ENCODE peak calls at places on chromosomes 6 and 20, in nine cellular contexts. E is astrocyte of the cerebellum; W is HCT116; Q is ovary; G is CD4-positive, alpha-beta T cell; A is heart left ventricle; I is cardiac muscle cell; Y is fibroblast of mammary gland; R is spleen. F is an unnamed sample.

GRCh38 chr6:36719126-36719525 is 21.5 kb downstream of the RAB44 start:
- DNase-seq in Y (no peak), E (no peak), R (peak; percentile 19), I (no peak), Q (no peak), G (no peak), A (no peak), W (no peak), F (no peak)

GRCh38 chr20:10565191-10565921 is 108.4 kb downstream of the JAG1 start:
- DNase-seq in W (no peak), R (no peak), Y (peak; percentile 93), I (peak; percentile 60), G (no peak), Q (no peak), A (no peak), E (peak; percentile 19), F (no peak)

GRCh38 chr6:74249658-74250057 is 553.7 kb downstream of the CD109 start:
- DNase-seq in Y (peak; percentile 52), A (no peak), G (no peak), Q (no peak), E (peak; percentile 62), I (no peak), W (no peak), R (no peak), F (no peak)

GRCh38 chr20:13644010-13644409 is 5.3 kb upstream of the TASP1 start:
- DNase-seq in W (no peak), A (no peak), E (peak; percentile 87), G (no peak), Q (no peak), Y (peak; percentile 20), I (no peak), R (no peak), F (no peak)

GRCh38 chr20:11302436-11302835 is 615.3 kb upstream of the BTBD3 start:
- DNase-seq in I (no peak), Q (no peak), W (no peak), E (no peak), Y (peak; percentile 25), R (no peak), A (no peak), G (no peak), F (no peak)

GRCh38 chr6:156313037-156313436 is 464.1 kb upstream of the ARID1B start:
- DNase-seq in W (no peak), G (no peak), Q (no peak), A (no peak), Y (no peak), E (no peak), I (no peak), R (no peak), F (no peak)

GRCh38 chr6:41568585-41569384 is 22.6 kb downstream of the FOXP4 start:
- DNase-seq in Y (no peak), R (no peak), Q (no peak), E (no peak), W (no peak), I (peak; percentile 83), A (no peak), G (no peak), F (no peak)

GRCh38 chr6:159760602-159761057 is 1.2 kb upstream of the ACAT2 start:
- DNase-seq in E (peak; percentile 64), G (no peak), A (no peak), W (no peak), R (no peak), Y (peak; percentile 33), Q (no peak), I (no peak), F (no peak)

GRCh38 chr6:141326925-141327324 is 805.8 kb upstream of the GJE1 start:
- DNase-seq in R (no peak), Q (no peak), Y (no peak), G (no peak), I (no peak), W (no peak), A (no peak), E (no peak), F (no peak)

GRCh38 chr6:90118581-90118980 is 178.1 kb downstream of the BACH2 start:
- DNase-seq in E (no peak), A (no peak), W (no peak), Y (no peak), R (no peak), Q (no peak), I (no peak), G (no peak), F (no peak)

GRCh38 chr6:158039178-158039557 is 57.5 kb downstream of the SYNJ2 start:
- DNase-seq in E (peak; percentile 66), A (no peak), Q (no peak), W (no peak), G (no peak), I (no peak), R (no peak), Y (no peak), F (no peak)

GRCh38 chr6:52409499-52409898 is 10.6 kb upstream of the EFHC1 start:
- DNase-seq in Y (peak; percentile 72), A (no peak), Q (no peak), I (no peak), W (no peak), R (no peak), G (no peak), E (no peak), F (no peak)

GRCh38 chr20:2195614-2196013 is 94.0 kb downstream of the STK35 start:
- DNase-seq in A (no peak), Q (no peak), I (no peak), W (no peak), E (no peak), R (no peak), G (no peak), Y (no peak), F (no peak)
- TF ChIP-seq CTCF in A (no peak), Q (no peak), I (no peak), W (peak; percentile 12), E (no peak), R (no peak), G (no peak), Y (no peak), F (no peak)

DNA sequence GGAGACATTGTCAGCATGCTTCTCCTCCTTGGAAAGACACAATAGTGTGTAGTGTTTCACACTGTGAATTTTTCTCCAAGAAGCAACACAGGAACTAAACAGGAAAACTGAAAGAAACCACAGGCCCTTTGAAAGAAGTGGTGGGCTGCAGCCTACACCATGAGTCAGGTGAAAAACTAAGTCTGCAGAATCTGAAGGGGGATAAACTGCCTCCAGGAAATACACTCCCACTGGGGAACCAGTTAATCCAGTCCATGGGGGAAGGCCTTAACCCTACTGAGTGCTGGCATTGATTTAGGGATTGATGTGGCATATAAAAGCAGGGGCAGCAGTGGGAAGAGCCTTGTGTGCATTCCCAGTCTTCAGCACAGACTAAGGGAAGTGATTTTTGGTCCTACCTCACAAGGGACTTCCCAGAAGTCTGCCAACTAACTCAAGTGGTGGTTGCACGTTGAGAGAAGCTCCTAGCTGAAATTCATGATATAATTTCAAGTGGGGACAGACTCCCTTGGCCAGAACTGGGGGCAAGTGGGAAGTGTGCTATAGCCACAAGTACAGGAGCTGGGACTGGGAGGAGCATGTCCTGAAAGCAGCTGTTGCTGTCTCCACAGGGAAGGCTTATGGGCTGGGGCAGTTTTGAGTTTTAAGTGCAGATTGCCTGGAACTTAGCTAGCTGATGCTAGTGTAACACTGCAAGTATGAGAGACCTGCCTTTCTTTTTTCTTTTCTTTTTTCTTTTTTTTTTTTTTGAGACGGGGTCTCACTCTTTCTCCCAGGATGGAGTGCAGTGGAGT is 31.3 kb downstream of the CITED2 start:
- DNase-seq in I (no peak), A (no peak), Q (no peak), Y (no peak), G (no peak), R (no peak), W (no peak), E (no peak), F (no peak)
- TF ChIP-seq CTCF in I (no peak), A (no peak), Q (no peak), Y (no peak), G (no peak), R (no peak), W (no peak), E (no peak), F (no peak)

DNA sequence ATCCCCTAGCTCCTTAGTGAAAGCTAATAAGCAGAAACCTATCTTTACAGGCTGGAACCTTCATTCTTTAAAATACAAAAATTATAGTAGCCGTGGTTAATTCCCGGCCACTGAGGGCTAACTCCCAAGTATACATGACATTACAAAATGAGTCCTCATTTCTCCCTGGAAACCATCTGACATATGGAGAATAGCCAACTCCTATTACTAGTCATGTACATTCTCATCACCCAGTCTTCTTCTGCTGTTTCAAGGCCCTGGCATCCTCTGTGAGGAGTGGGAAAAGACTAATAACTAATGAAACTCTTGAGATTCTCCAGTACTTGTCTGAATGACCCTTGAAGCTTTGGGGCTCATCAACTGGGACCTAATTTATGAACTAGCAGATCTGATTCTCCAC is 30.2 kb downstream of the CSNK2A1 start:
- DNase-seq in G (no peak), R (no peak), A (no peak), Q (no peak), W (no peak), Y (peak; percentile 52), E (no peak), I (no peak), F (no peak)
- TF ChIP-seq CTCF in G (no peak), R (no peak), A (no peak), Q (no peak), W (no peak), Y (no peak), E (no peak), I (no peak), F (no peak)

GRCh38 chr20:41308290-41308691 is 9.2 kb downstream of the ZHX3 start:
- DNase-seq in Q (no peak), W (no peak), R (no peak), Y (peak; percentile 85), A (no peak), G (no peak), E (peak; percentile 83), I (no peak), F (no peak)

GRCh38 chr20:41308726-41309413 is 8.7 kb downstream of the ZHX3 start:
- DNase-seq in Q (no peak), E (no peak), Y (peak; percentile 73), W (no peak), A (no peak), R (no peak), I (no peak), G (no peak), F (no peak)

GRCh38 chr20:41304413-41305079 is 13.0 kb downstream of the ZHX3 start:
- DNase-seq in E (no peak), I (no peak), A (no peak), W (no peak), R (no peak), Q (no peak), G (no peak), Y (peak; percentile 41), F (no peak)

GRCh38 chr20:41306061-41306727 is 11.3 kb downstream of the ZHX3 start:
- DNase-seq in Y (no peak), W (no peak), Q (no peak), E (no peak), A (no peak), I (no peak), R (no peak), G (no peak), F (peak; percentile 65)

GRCh38 chr20:41307021-41307420 is 10.5 kb downstream of the ZHX3 start:
- DNase-seq in W (no peak), E (no peak), Q (no peak), I (no peak), G (no peak), A (no peak), Y (no peak), R (no peak), F (no peak)
- TF ChIP-seq CTCF in W (no peak), E (no peak), Q (no peak), I (no peak), G (no peak), A (no peak), Y (no peak), R (no peak), F (no peak)

GRCh38 chr6:113122060-113122459 is 735.1 kb upstream of the MARCKS start:
- DNase-seq in A (peak; percentile 18), Y (peak; percentile 82), Q (no peak), G (no peak), R (no peak), E (peak; percentile 89), W (peak; percentile 73), I (peak; percentile 6), F (no peak)
- TF ChIP-seq CTCF in A (no peak), Y (peak; percentile 41), Q (no peak), G (no peak), R (no peak), E (peak; percentile 51), W (peak; percentile 25), I (peak; percentile 50), F (no peak)